ENCODE peak calls at places on chromosomes 7 and 10, in ten cellular contexts. One of them, this sample, is unnamed.
A peak's percentile ranks its signal among the peaks of the same experiment; 100 is the strongest.

GRCh38 chr7:92641921-92642511 is 51.8 kb upstream of the FAM133B start:
- DNase-seq in EH: peak; percentile 74
- DNase-seq in BJ: no peak
- DNase-seq in glutamatergic neuron: no peak
- DNase-seq in Calu3: no peak
- DNase-seq in lung: no peak
- DNase-seq in HL-60: no peak
- DNase-seq in DMS79: no peak
- DNase-seq in HuH-7: no peak
- DNase-seq in HCEC 1CT: peak; percentile 66
- DNase-seq in this sample: no peak

GRCh38 chr7:30321089-30321991 is 36.9 kb downstream of the ZNRF2 start:
- DNase-seq in HL-60: no peak
- DNase-seq in Calu3: no peak
- DNase-seq in glutamatergic neuron: no peak
- DNase-seq in EH: peak; percentile 35
- DNase-seq in HuH-7: no peak
- DNase-seq in DMS79: no peak
- DNase-seq in HCEC 1CT: no peak
- DNase-seq in BJ: no peak
- DNase-seq in lung: no peak
- DNase-seq in this sample: peak; percentile 12

GRCh38 chr10:77586719-77587423 is 50.7 kb downstream of the KCNMA1 start:
- DNase-seq in lung: peak; percentile 36
- DNase-seq in HL-60: no peak
- DNase-seq in EH: peak; percentile 93
- DNase-seq in HCEC 1CT: peak; percentile 94
- DNase-seq in Calu3: no peak
- DNase-seq in glutamatergic neuron: no peak
- DNase-seq in DMS79: no peak
- DNase-seq in BJ: peak; percentile 77
- DNase-seq in HuH-7: no peak
- DNase-seq in this sample: no peak

GRCh38 chr10:79178614-79179403 is 110.0 kb downstream of the ZMIZ1 start:
- DNase-seq in lung: no peak
- DNase-seq in HCEC 1CT: peak; percentile 63
- DNase-seq in BJ: no peak
- DNase-seq in glutamatergic neuron: peak; percentile 54
- DNase-seq in EH: peak; percentile 86
- DNase-seq in DMS79: peak; percentile 45
- DNase-seq in Calu3: no peak
- DNase-seq in HL-60: no peak
- DNase-seq in HuH-7: no peak
- DNase-seq in this sample: peak; percentile 72

GRCh38 chr7:46291064-46291463 is 370.0 kb upstream of the IGFBP3 start:
- DNase-seq in HCEC 1CT: no peak
- DNase-seq in HuH-7: no peak
- DNase-seq in Calu3: peak; percentile 30
- DNase-seq in DMS79: no peak
- DNase-seq in HL-60: no peak
- DNase-seq in EH: peak; percentile 86
- DNase-seq in glutamatergic neuron: no peak
- DNase-seq in BJ: peak; percentile 30
- DNase-seq in lung: no peak
- DNase-seq in this sample: no peak

GRCh38 chr10:4941540-4942330 is 21.5 kb upstream of the AKR1C1 start:
- DNase-seq in HuH-7: no peak
- DNase-seq in BJ: no peak
- DNase-seq in lung: no peak
- DNase-seq in glutamatergic neuron: no peak
- DNase-seq in Calu3: no peak
- DNase-seq in HCEC 1CT: no peak
- DNase-seq in EH: peak; percentile 27
- DNase-seq in DMS79: no peak
- DNase-seq in HL-60: no peak
- DNase-seq in this sample: no peak

GRCh38 chr10:86520871-86521619 is 547 bp downstream of the WAPL start:
- DNase-seq in Calu3: peak; percentile 37
- DNase-seq in HCEC 1CT: peak; percentile 53
- DNase-seq in BJ: no peak
- DNase-seq in HL-60: no peak
- DNase-seq in EH: peak; percentile 74
- DNase-seq in glutamatergic neuron: peak; percentile 59
- DNase-seq in HuH-7: peak; percentile 55
- DNase-seq in lung: peak; percentile 62
- DNase-seq in DMS79: no peak
- DNase-seq in this sample: peak; percentile 64

GRCh38 chr10:36017141-36017540 is 375.0 kb upstream of the FZD8 start:
- DNase-seq in HL-60: no peak
- DNase-seq in EH: no peak
- DNase-seq in lung: no peak
- DNase-seq in DMS79: no peak
- DNase-seq in HCEC 1CT: no peak
- DNase-seq in BJ: no peak
- DNase-seq in HuH-7: no peak
- DNase-seq in Calu3: no peak
- DNase-seq in glutamatergic neuron: no peak
- DNase-seq in this sample: no peak

GRCh38 chr10:86218842-86219241 is 147.8 kb downstream of the GRID1 start:
- DNase-seq in HuH-7: no peak
- DNase-seq in EH: no peak
- DNase-seq in DMS79: no peak
- DNase-seq in BJ: no peak
- DNase-seq in lung: no peak
- DNase-seq in Calu3: no peak
- DNase-seq in HL-60: no peak
- DNase-seq in glutamatergic neuron: no peak
- DNase-seq in HCEC 1CT: no peak
- DNase-seq in this sample: no peak

GRCh38 chr10:102627446-102628293 is 16.6 kb upstream of the TRIM8 start:
- DNase-seq in glutamatergic neuron: peak; percentile 62
- DNase-seq in HCEC 1CT: peak; percentile 68
- DNase-seq in BJ: no peak
- DNase-seq in HuH-7: no peak
- DNase-seq in HL-60: no peak
- DNase-seq in Calu3: peak; percentile 45
- DNase-seq in lung: no peak
- DNase-seq in EH: peak; percentile 80
- DNase-seq in DMS79: no peak
- DNase-seq in this sample: peak; percentile 68

GRCh38 chr7:154953006-154953684 is 49.8 kb downstream of the PAXIP1 start:
- DNase-seq in BJ: no peak
- DNase-seq in glutamatergic neuron: peak; percentile 75
- DNase-seq in lung: peak; percentile 40
- DNase-seq in Calu3: peak; percentile 55
- DNase-seq in EH: peak; percentile 45
- DNase-seq in HL-60: no peak
- DNase-seq in HuH-7: peak; percentile 48
- DNase-seq in DMS79: no peak
- DNase-seq in HCEC 1CT: peak; percentile 47
- DNase-seq in this sample: peak; percentile 13

GRCh38 chr10:131049051-131049450 is 262.5 kb downstream of the TCERG1L start:
- DNase-seq in BJ: no peak
- DNase-seq in lung: no peak
- DNase-seq in EH: no peak
- DNase-seq in HCEC 1CT: no peak
- DNase-seq in DMS79: peak; percentile 88
- DNase-seq in HuH-7: no peak
- DNase-seq in HL-60: no peak
- DNase-seq in glutamatergic neuron: no peak
- DNase-seq in Calu3: no peak
- DNase-seq in this sample: peak; percentile 68

GRCh38 chr10:17831326-17831725 is 22.2 kb downstream of the MRC1 start:
- DNase-seq in HuH-7: no peak
- DNase-seq in EH: no peak
- DNase-seq in HL-60: no peak
- DNase-seq in Calu3: no peak
- DNase-seq in lung: no peak
- DNase-seq in DMS79: no peak
- DNase-seq in HCEC 1CT: no peak
- DNase-seq in glutamatergic neuron: no peak
- DNase-seq in BJ: no peak
- DNase-seq in this sample: no peak

GRCh38 chr7:151413241-151413640 is 3.4 kb upstream of the WDR86 start:
- DNase-seq in BJ: no peak
- DNase-seq in glutamatergic neuron: no peak
- DNase-seq in HCEC 1CT: no peak
- DNase-seq in HuH-7: no peak
- DNase-seq in EH: no peak
- DNase-seq in lung: no peak
- DNase-seq in HL-60: no peak
- DNase-seq in Calu3: no peak
- DNase-seq in DMS79: no peak
- DNase-seq in this sample: no peak

GRCh38 chr10:33273295-33274002 is 61.0 kb downstream of the NRP1 start:
- DNase-seq in lung: peak; percentile 91
- DNase-seq in DMS79: peak; percentile 66
- DNase-seq in BJ: peak; percentile 92
- DNase-seq in EH: peak; percentile 98
- DNase-seq in Calu3: peak; percentile 84
- DNase-seq in HL-60: no peak
- DNase-seq in HuH-7: peak; percentile 28
- DNase-seq in HCEC 1CT: peak; percentile 85
- DNase-seq in glutamatergic neuron: no peak
- DNase-seq in this sample: peak; percentile 42

GRCh38 chr10:111222961-111223360 is 146.1 kb downstream of the ADRA2A start:
- DNase-seq in HL-60: no peak
- DNase-seq in BJ: no peak
- DNase-seq in DMS79: no peak
- DNase-seq in EH: no peak
- DNase-seq in lung: no peak
- DNase-seq in Calu3: no peak
- DNase-seq in HCEC 1CT: no peak
- DNase-seq in HuH-7: no peak
- DNase-seq in glutamatergic neuron: no peak
- DNase-seq in this sample: no peak

GRCh38 chr10:87541114-87541513 is 36.4 kb downstream of the MINPP1 start:
- DNase-seq in BJ: no peak
- DNase-seq in HuH-7: no peak
- DNase-seq in HL-60: no peak
- DNase-seq in DMS79: no peak
- DNase-seq in HCEC 1CT: peak; percentile 83
- DNase-seq in Calu3: no peak
- DNase-seq in glutamatergic neuron: no peak
- DNase-seq in EH: peak; percentile 66
- DNase-seq in lung: no peak
- DNase-seq in this sample: no peak

GRCh38 chr7:105876964-105877601 is 684 bp upstream of the ATXN7L1 start:
- DNase-seq in glutamatergic neuron: peak; percentile 60
- DNase-seq in DMS79: no peak
- DNase-seq in HuH-7: peak; percentile 61
- DNase-seq in EH: peak; percentile 64
- DNase-seq in Calu3: peak; percentile 57
- DNase-seq in HL-60: no peak
- DNase-seq in lung: no peak
- DNase-seq in HCEC 1CT: peak; percentile 68
- DNase-seq in BJ: no peak
- DNase-seq in this sample: peak; percentile 80

GRCh38 chr7:431658-432111 is 88.0 kb downstream of the PDGFA start:
- DNase-seq in DMS79: no peak
- DNase-seq in BJ: no peak
- DNase-seq in HuH-7: no peak
- DNase-seq in glutamatergic neuron: peak; percentile 75
- DNase-seq in lung: no peak
- DNase-seq in Calu3: no peak
- DNase-seq in EH: no peak
- DNase-seq in HCEC 1CT: no peak
- DNase-seq in HL-60: no peak
- DNase-seq in this sample: no peak

GRCh38 chr10:112988839-112989406 is 38.9 kb downstream of the TCF7L2 start:
- DNase-seq in EH: no peak
- DNase-seq in HuH-7: no peak
- DNase-seq in BJ: no peak
- DNase-seq in lung: no peak
- DNase-seq in Calu3: no peak
- DNase-seq in glutamatergic neuron: no peak
- DNase-seq in HL-60: no peak
- DNase-seq in DMS79: no peak
- DNase-seq in HCEC 1CT: no peak
- DNase-seq in this sample: no peak

GRCh38 chr7:94909023-94909466 is 1.7 kb downstream of the PPP1R9A start:
- DNase-seq in HuH-7: peak; percentile 6
- DNase-seq in Calu3: no peak
- DNase-seq in lung: no peak
- DNase-seq in glutamatergic neuron: no peak
- DNase-seq in DMS79: no peak
- DNase-seq in BJ: no peak
- DNase-seq in HL-60: no peak
- DNase-seq in EH: no peak
- DNase-seq in HCEC 1CT: no peak
- DNase-seq in this sample: no peak

GRCh38 chr7:55733584-55733983 is 129.0 kb downstream of the SEPTIN14 start:
- DNase-seq in HuH-7: no peak
- DNase-seq in glutamatergic neuron: no peak
- DNase-seq in HL-60: no peak
- DNase-seq in DMS79: no peak
- DNase-seq in BJ: no peak
- DNase-seq in HCEC 1CT: no peak
- DNase-seq in lung: no peak
- DNase-seq in Calu3: no peak
- DNase-seq in EH: peak; percentile 18
- DNase-seq in this sample: no peak

GRCh38 chr7:47439181-47439667 is 142.7 kb downstream of the TNS3 start:
- DNase-seq in glutamatergic neuron: no peak
- DNase-seq in HuH-7: no peak
- DNase-seq in lung: no peak
- DNase-seq in HL-60: no peak
- DNase-seq in HCEC 1CT: no peak
- DNase-seq in Calu3: no peak
- DNase-seq in EH: no peak
- DNase-seq in DMS79: no peak
- DNase-seq in BJ: no peak
- DNase-seq in this sample: no peak

GRCh38 chr10:104045151-104046089 is 40.3 kb downstream of the COL17A1 start:
- DNase-seq in HuH-7: peak; percentile 32
- DNase-seq in Calu3: peak; percentile 71
- DNase-seq in EH: peak; percentile 80
- DNase-seq in BJ: no peak
- DNase-seq in glutamatergic neuron: peak; percentile 50
- DNase-seq in lung: peak; percentile 59
- DNase-seq in DMS79: no peak
- DNase-seq in HCEC 1CT: peak; percentile 72
- DNase-seq in HL-60: no peak
- DNase-seq in this sample: peak; percentile 43

GRCh38 chr7:130113887-130114286 is 43.6 kb downstream of the KLHDC10 start:
- DNase-seq in EH: no peak
- DNase-seq in lung: no peak
- DNase-seq in Calu3: no peak
- DNase-seq in glutamatergic neuron: no peak
- DNase-seq in HL-60: no peak
- DNase-seq in DMS79: no peak
- DNase-seq in HuH-7: peak; percentile 40
- DNase-seq in HCEC 1CT: no peak
- DNase-seq in BJ: no peak
- DNase-seq in this sample: no peak

GRCh38 chr7:135121868-135122267 is 26.0 kb upstream of the TMEM140 start:
- DNase-seq in glutamatergic neuron: peak; percentile 61
- DNase-seq in EH: peak; percentile 1
- DNase-seq in HuH-7: no peak
- DNase-seq in Calu3: no peak
- DNase-seq in HCEC 1CT: no peak
- DNase-seq in lung: no peak
- DNase-seq in BJ: no peak
- DNase-seq in DMS79: no peak
- DNase-seq in HL-60: no peak
- DNase-seq in this sample: no peak

GRCh38 chr7:43384585-43385308 is 198.2 kb upstream of the STK17A start:
- DNase-seq in DMS79: no peak
- DNase-seq in BJ: no peak
- DNase-seq in glutamatergic neuron: no peak
- DNase-seq in HL-60: no peak
- DNase-seq in EH: no peak
- DNase-seq in HCEC 1CT: no peak
- DNase-seq in lung: no peak
- DNase-seq in HuH-7: no peak
- DNase-seq in Calu3: no peak
- DNase-seq in this sample: no peak

GRCh38 chr10:71746344-71747037 is 26.8 kb downstream of the VSIR start:
- DNase-seq in glutamatergic neuron: no peak
- DNase-seq in HL-60: peak; percentile 97
- DNase-seq in lung: peak; percentile 64
- DNase-seq in HuH-7: peak; percentile 68
- DNase-seq in DMS79: no peak
- DNase-seq in Calu3: peak; percentile 58
- DNase-seq in BJ: no peak
- DNase-seq in HCEC 1CT: no peak
- DNase-seq in EH: no peak
- DNase-seq in this sample: no peak

This sample was measured in retina.